ENCODE peak calls at places on chromosomes 6 and 20, in ten cellular contexts. One of them, this sample, is unnamed.
A peak's percentile ranks its signal among the peaks of the same experiment; 100 is the strongest.

GRCh38 chr6:107807186-107807585 is 16.9 kb downstream of the SCML4 start:
- DNase-seq in HAP-1: peak; percentile 15
- DNase-seq in activated CD4-positive, alpha-beta T cell treated with anti-CD3 and anti-CD28 coated beads for 36 hours: no peak
- DNase-seq in naive thymus-derived CD8-positive, alpha-beta T cell: no peak
- DNase-seq in fibroblast of gingiva: no peak
- DNase-seq in Kasumi-1: no peak
- DNase-seq in stromal cell of bone marrow: no peak
- DNase-seq in iris pigment epithelial cell: no peak
- DNase-seq in head of caudate nucleus: no peak
- DNase-seq in HTR-8/SVneo: no peak
- DNase-seq in this sample: no peak

GRCh38 chr6:43791752-43792422 is 21.9 kb downstream of the VEGFA start:
- DNase-seq in HAP-1: no peak
- DNase-seq in activated CD4-positive, alpha-beta T cell treated with anti-CD3 and anti-CD28 coated beads for 36 hours: no peak
- DNase-seq in naive thymus-derived CD8-positive, alpha-beta T cell: no peak
- DNase-seq in fibroblast of gingiva: no peak
- DNase-seq in Kasumi-1: peak; percentile 2
- DNase-seq in stromal cell of bone marrow: no peak
- DNase-seq in iris pigment epithelial cell: no peak
- DNase-seq in head of caudate nucleus: no peak
- DNase-seq in HTR-8/SVneo: no peak
- DNase-seq in this sample: no peak

GRCh38 chr6:104527761-104528415 is 331.8 kb downstream of the HACE1 start:
- DNase-seq in HAP-1: peak; percentile 47
- DNase-seq in activated CD4-positive, alpha-beta T cell treated with anti-CD3 and anti-CD28 coated beads for 36 hours: peak; percentile 33
- DNase-seq in naive thymus-derived CD8-positive, alpha-beta T cell: no peak
- DNase-seq in fibroblast of gingiva: peak; percentile 13
- DNase-seq in Kasumi-1: peak; percentile 44
- DNase-seq in stromal cell of bone marrow: peak; percentile 51
- DNase-seq in iris pigment epithelial cell: peak; percentile 52
- DNase-seq in head of caudate nucleus: peak; percentile 45
- DNase-seq in HTR-8/SVneo: no peak
- DNase-seq in this sample: peak; percentile 83

GRCh38 chr6:44470106-44470446 is 82.6 kb downstream of the CDC5L start:
- DNase-seq in HAP-1: no peak
- DNase-seq in activated CD4-positive, alpha-beta T cell treated with anti-CD3 and anti-CD28 coated beads for 36 hours: no peak
- DNase-seq in naive thymus-derived CD8-positive, alpha-beta T cell: no peak
- DNase-seq in fibroblast of gingiva: no peak
- DNase-seq in Kasumi-1: no peak
- DNase-seq in stromal cell of bone marrow: no peak
- DNase-seq in iris pigment epithelial cell: no peak
- DNase-seq in head of caudate nucleus: no peak
- DNase-seq in HTR-8/SVneo: no peak
- DNase-seq in this sample: no peak

GRCh38 chr6:49934770-49935169 is 29.2 kb downstream of the DEFB114 start:
- DNase-seq in HAP-1: no peak
- DNase-seq in activated CD4-positive, alpha-beta T cell treated with anti-CD3 and anti-CD28 coated beads for 36 hours: no peak
- DNase-seq in naive thymus-derived CD8-positive, alpha-beta T cell: no peak
- DNase-seq in fibroblast of gingiva: no peak
- DNase-seq in Kasumi-1: no peak
- DNase-seq in stromal cell of bone marrow: no peak
- DNase-seq in iris pigment epithelial cell: no peak
- DNase-seq in head of caudate nucleus: no peak
- DNase-seq in HTR-8/SVneo: no peak
- DNase-seq in this sample: no peak

GRCh38 chr20:18223399-18223798 is 64.9 kb upstream of the ZNF133 start:
- DNase-seq in HAP-1: no peak
- DNase-seq in activated CD4-positive, alpha-beta T cell treated with anti-CD3 and anti-CD28 coated beads for 36 hours: no peak
- DNase-seq in naive thymus-derived CD8-positive, alpha-beta T cell: no peak
- DNase-seq in fibroblast of gingiva: no peak
- DNase-seq in Kasumi-1: no peak
- DNase-seq in stromal cell of bone marrow: no peak
- DNase-seq in iris pigment epithelial cell: no peak
- DNase-seq in head of caudate nucleus: no peak
- DNase-seq in HTR-8/SVneo: no peak
- DNase-seq in this sample: no peak

GRCh38 chr6:141824258-141824795 is 308.4 kb upstream of the GJE1 start:
- DNase-seq in HAP-1: no peak
- DNase-seq in activated CD4-positive, alpha-beta T cell treated with anti-CD3 and anti-CD28 coated beads for 36 hours: no peak
- DNase-seq in naive thymus-derived CD8-positive, alpha-beta T cell: no peak
- DNase-seq in fibroblast of gingiva: no peak
- DNase-seq in Kasumi-1: no peak
- DNase-seq in stromal cell of bone marrow: no peak
- DNase-seq in iris pigment epithelial cell: no peak
- DNase-seq in head of caudate nucleus: no peak
- DNase-seq in HTR-8/SVneo: no peak
- DNase-seq in this sample: no peak

GRCh38 chr6:143575840-143576498 is 64.4 kb upstream of the FUCA2 start:
- DNase-seq in HAP-1: no peak
- DNase-seq in activated CD4-positive, alpha-beta T cell treated with anti-CD3 and anti-CD28 coated beads for 36 hours: no peak
- DNase-seq in naive thymus-derived CD8-positive, alpha-beta T cell: no peak
- DNase-seq in fibroblast of gingiva: no peak
- DNase-seq in Kasumi-1: no peak
- DNase-seq in stromal cell of bone marrow: no peak
- DNase-seq in iris pigment epithelial cell: no peak
- DNase-seq in head of caudate nucleus: no peak
- DNase-seq in HTR-8/SVneo: no peak
- DNase-seq in this sample: no peak

GRCh38 chr6:21061892-21062291 is 527.6 kb downstream of the CDKAL1 start:
- DNase-seq in HAP-1: no peak
- DNase-seq in activated CD4-positive, alpha-beta T cell treated with anti-CD3 and anti-CD28 coated beads for 36 hours: no peak
- DNase-seq in naive thymus-derived CD8-positive, alpha-beta T cell: no peak
- DNase-seq in fibroblast of gingiva: no peak
- DNase-seq in Kasumi-1: no peak
- DNase-seq in stromal cell of bone marrow: no peak
- DNase-seq in iris pigment epithelial cell: no peak
- DNase-seq in head of caudate nucleus: no peak
- DNase-seq in HTR-8/SVneo: no peak
- DNase-seq in this sample: no peak

GRCh38 chr6:15780437-15780836 is 117.6 kb upstream of the DTNBP1 start:
- DNase-seq in HAP-1: no peak
- DNase-seq in activated CD4-positive, alpha-beta T cell treated with anti-CD3 and anti-CD28 coated beads for 36 hours: no peak
- DNase-seq in naive thymus-derived CD8-positive, alpha-beta T cell: no peak
- DNase-seq in fibroblast of gingiva: no peak
- DNase-seq in Kasumi-1: no peak
- DNase-seq in stromal cell of bone marrow: no peak
- DNase-seq in iris pigment epithelial cell: no peak
- DNase-seq in head of caudate nucleus: no peak
- DNase-seq in HTR-8/SVneo: no peak
- DNase-seq in this sample: no peak

GRCh38 chr6:6729971-6730370 is 141.5 kb downstream of the LY86 start:
- DNase-seq in HAP-1: no peak
- DNase-seq in activated CD4-positive, alpha-beta T cell treated with anti-CD3 and anti-CD28 coated beads for 36 hours: no peak
- DNase-seq in naive thymus-derived CD8-positive, alpha-beta T cell: no peak
- DNase-seq in fibroblast of gingiva: peak; percentile 33
- DNase-seq in Kasumi-1: no peak
- DNase-seq in stromal cell of bone marrow: no peak
- DNase-seq in iris pigment epithelial cell: no peak
- DNase-seq in head of caudate nucleus: no peak
- DNase-seq in HTR-8/SVneo: no peak
- DNase-seq in this sample: no peak

GRCh38 chr6:148874698-148875293 is 128.0 kb downstream of the UST start:
- DNase-seq in HAP-1: peak; percentile 70
- DNase-seq in activated CD4-positive, alpha-beta T cell treated with anti-CD3 and anti-CD28 coated beads for 36 hours: no peak
- DNase-seq in naive thymus-derived CD8-positive, alpha-beta T cell: no peak
- DNase-seq in fibroblast of gingiva: peak; percentile 17
- DNase-seq in Kasumi-1: no peak
- DNase-seq in stromal cell of bone marrow: no peak
- DNase-seq in iris pigment epithelial cell: peak; percentile 15
- DNase-seq in head of caudate nucleus: peak; percentile 33
- DNase-seq in HTR-8/SVneo: no peak
- DNase-seq in this sample: no peak

GRCh38 chr20:56871691-56872090 is 242.6 kb downstream of the TFAP2C start:
- DNase-seq in HAP-1: no peak
- DNase-seq in activated CD4-positive, alpha-beta T cell treated with anti-CD3 and anti-CD28 coated beads for 36 hours: no peak
- DNase-seq in naive thymus-derived CD8-positive, alpha-beta T cell: no peak
- DNase-seq in fibroblast of gingiva: no peak
- DNase-seq in Kasumi-1: no peak
- DNase-seq in stromal cell of bone marrow: no peak
- DNase-seq in iris pigment epithelial cell: no peak
- DNase-seq in head of caudate nucleus: no peak
- DNase-seq in HTR-8/SVneo: no peak
- DNase-seq in this sample: no peak

GRCh38 chr20:21729316-21729715 is 23.9 kb downstream of the PAX1 start:
- DNase-seq in HAP-1: no peak
- DNase-seq in activated CD4-positive, alpha-beta T cell treated with anti-CD3 and anti-CD28 coated beads for 36 hours: no peak
- DNase-seq in naive thymus-derived CD8-positive, alpha-beta T cell: no peak
- DNase-seq in fibroblast of gingiva: no peak
- DNase-seq in Kasumi-1: no peak
- DNase-seq in stromal cell of bone marrow: no peak
- DNase-seq in iris pigment epithelial cell: no peak
- DNase-seq in head of caudate nucleus: no peak
- DNase-seq in HTR-8/SVneo: no peak
- DNase-seq in this sample: no peak

GRCh38 chr6:133055527-133055966 is 185.6 kb upstream of the EYA4 start:
- DNase-seq in HAP-1: no peak
- DNase-seq in activated CD4-positive, alpha-beta T cell treated with anti-CD3 and anti-CD28 coated beads for 36 hours: no peak
- DNase-seq in naive thymus-derived CD8-positive, alpha-beta T cell: no peak
- DNase-seq in fibroblast of gingiva: no peak
- DNase-seq in Kasumi-1: no peak
- DNase-seq in stromal cell of bone marrow: no peak
- DNase-seq in iris pigment epithelial cell: no peak
- DNase-seq in head of caudate nucleus: no peak
- DNase-seq in HTR-8/SVneo: no peak
- DNase-seq in this sample: no peak

GRCh38 chr6:157716553-157716952 is 106.5 kb upstream of the SNX9 start:
- DNase-seq in HAP-1: no peak
- DNase-seq in activated CD4-positive, alpha-beta T cell treated with anti-CD3 and anti-CD28 coated beads for 36 hours: no peak
- DNase-seq in naive thymus-derived CD8-positive, alpha-beta T cell: no peak
- DNase-seq in fibroblast of gingiva: peak; percentile 24
- DNase-seq in Kasumi-1: no peak
- DNase-seq in stromal cell of bone marrow: peak; percentile 61
- DNase-seq in iris pigment epithelial cell: no peak
- DNase-seq in head of caudate nucleus: no peak
- DNase-seq in HTR-8/SVneo: no peak
- DNase-seq in this sample: no peak

GRCh38 chr6:34602318-34603111 is 46.4 kb upstream of the SPDEF start:
- DNase-seq in HAP-1: no peak
- DNase-seq in activated CD4-positive, alpha-beta T cell treated with anti-CD3 and anti-CD28 coated beads for 36 hours: no peak
- DNase-seq in naive thymus-derived CD8-positive, alpha-beta T cell: no peak
- DNase-seq in fibroblast of gingiva: no peak
- DNase-seq in Kasumi-1: no peak
- DNase-seq in stromal cell of bone marrow: no peak
- DNase-seq in iris pigment epithelial cell: peak; percentile 57
- DNase-seq in head of caudate nucleus: no peak
- DNase-seq in HTR-8/SVneo: peak; percentile 20
- DNase-seq in this sample: peak; percentile 37

GRCh38 chr6:18241208-18241836 is 23.0 kb downstream of the DEK start:
- DNase-seq in HAP-1: no peak
- DNase-seq in activated CD4-positive, alpha-beta T cell treated with anti-CD3 and anti-CD28 coated beads for 36 hours: no peak
- DNase-seq in naive thymus-derived CD8-positive, alpha-beta T cell: no peak
- DNase-seq in fibroblast of gingiva: no peak
- DNase-seq in Kasumi-1: no peak
- DNase-seq in stromal cell of bone marrow: no peak
- DNase-seq in iris pigment epithelial cell: no peak
- DNase-seq in head of caudate nucleus: no peak
- DNase-seq in HTR-8/SVneo: no peak
- DNase-seq in this sample: no peak

GRCh38 chr6:156825475-156825874 is 48.3 kb downstream of the ARID1B start:
- DNase-seq in HAP-1: no peak
- DNase-seq in activated CD4-positive, alpha-beta T cell treated with anti-CD3 and anti-CD28 coated beads for 36 hours: no peak
- DNase-seq in naive thymus-derived CD8-positive, alpha-beta T cell: no peak
- DNase-seq in fibroblast of gingiva: no peak
- DNase-seq in Kasumi-1: no peak
- DNase-seq in stromal cell of bone marrow: no peak
- DNase-seq in iris pigment epithelial cell: no peak
- DNase-seq in head of caudate nucleus: no peak
- DNase-seq in HTR-8/SVneo: peak; percentile 8
- DNase-seq in this sample: no peak

GRCh38 chr6:41275489-41275888 is 11.0 kb downstream of the TREM1 start:
- DNase-seq in HAP-1: no peak
- DNase-seq in activated CD4-positive, alpha-beta T cell treated with anti-CD3 and anti-CD28 coated beads for 36 hours: no peak
- DNase-seq in naive thymus-derived CD8-positive, alpha-beta T cell: no peak
- DNase-seq in fibroblast of gingiva: no peak
- DNase-seq in Kasumi-1: peak; percentile 14
- DNase-seq in stromal cell of bone marrow: no peak
- DNase-seq in iris pigment epithelial cell: no peak
- DNase-seq in head of caudate nucleus: no peak
- DNase-seq in HTR-8/SVneo: no peak
- DNase-seq in this sample: no peak